ENCODE peak calls at places on chromosomes 16 and 17, in nine cellular contexts. One of them, this sample, is unnamed.

GRCh38 chr17:16286009-16286946 is 67.0 kb downstream of the CENPV start:
- DNase-seq in activated CD4-positive, alpha-beta T cell treated with anti-CD3 and anti-CD28 coated beads, Interleukin-2, amount 50 U/mL, for 1 hour: peak; percentile 68
- DNase-seq in left ventricle myocardium inferior: peak; percentile 72
- DNase-seq in NB4: peak; percentile 98
- DNase-seq in activated gamma-delta T cell treated with anti-CD3 and anti-CD28 coated beads, Interleukin-2, amount 50 U/mL, for 16 hours: peak; percentile 68
- DNase-seq in posterior cingulate gyrus: no peak
- DNase-seq in stimulated activated CD8-positive, alpha-beta memory T cell treated with anti-CD3 and anti-CD28 coated beads, Interleukin-4, amount 100 ng/mL, for 1 hour: peak; percentile 60
- DNase-seq in NCI-H187: no peak
- DNase-seq in NCI-H510A: peak; percentile 60
- DNase-seq in this sample: peak; percentile 93

GRCh38 chr16:15643453-15644305 is 725 bp upstream of the MARF1 start:
- DNase-seq in activated CD4-positive, alpha-beta T cell treated with anti-CD3 and anti-CD28 coated beads, Interleukin-2, amount 50 U/mL, for 1 hour: peak; percentile 22
- DNase-seq in NB4: peak; percentile 70
- DNase-seq in NCI-H510A: peak; percentile 44
- DNase-seq in posterior cingulate gyrus: no peak
- DNase-seq in activated gamma-delta T cell treated with anti-CD3 and anti-CD28 coated beads, Interleukin-2, amount 50 U/mL, for 16 hours: no peak
- DNase-seq in stimulated activated CD8-positive, alpha-beta memory T cell treated with anti-CD3 and anti-CD28 coated beads, Interleukin-4, amount 100 ng/mL, for 1 hour: no peak
- DNase-seq in NCI-H187: no peak
- DNase-seq in left ventricle myocardium inferior: no peak
- DNase-seq in this sample: no peak

GRCh38 chr17:1197781-1198490 is 18.2 kb upstream of the ABR start:
- DNase-seq in activated CD4-positive, alpha-beta T cell treated with anti-CD3 and anti-CD28 coated beads, Interleukin-2, amount 50 U/mL, for 1 hour: peak; percentile 44
- DNase-seq in NCI-H187: no peak
- DNase-seq in left ventricle myocardium inferior: peak; percentile 75
- DNase-seq in posterior cingulate gyrus: peak; percentile 54
- DNase-seq in NCI-H510A: no peak
- DNase-seq in activated gamma-delta T cell treated with anti-CD3 and anti-CD28 coated beads, Interleukin-2, amount 50 U/mL, for 16 hours: peak; percentile 59
- DNase-seq in NB4: peak; percentile 98
- DNase-seq in stimulated activated CD8-positive, alpha-beta memory T cell treated with anti-CD3 and anti-CD28 coated beads, Interleukin-4, amount 100 ng/mL, for 1 hour: peak; percentile 49
- DNase-seq in this sample: no peak

GRCh38 chr16:56945847-56946527 is 14.0 kb downstream of the HERPUD1 start:
- DNase-seq in NB4: no peak
- DNase-seq in stimulated activated CD8-positive, alpha-beta memory T cell treated with anti-CD3 and anti-CD28 coated beads, Interleukin-4, amount 100 ng/mL, for 1 hour: no peak
- DNase-seq in left ventricle myocardium inferior: no peak
- DNase-seq in activated gamma-delta T cell treated with anti-CD3 and anti-CD28 coated beads, Interleukin-2, amount 50 U/mL, for 16 hours: no peak
- DNase-seq in posterior cingulate gyrus: no peak
- DNase-seq in NCI-H187: no peak
- DNase-seq in NCI-H510A: no peak
- DNase-seq in activated CD4-positive, alpha-beta T cell treated with anti-CD3 and anti-CD28 coated beads, Interleukin-2, amount 50 U/mL, for 1 hour: no peak
- DNase-seq in this sample: no peak

GRCh38 chr16:4214215-4214621 is 27.7 kb downstream of the SRL start:
- DNase-seq in posterior cingulate gyrus: no peak
- DNase-seq in activated gamma-delta T cell treated with anti-CD3 and anti-CD28 coated beads, Interleukin-2, amount 50 U/mL, for 16 hours: no peak
- DNase-seq in NCI-H510A: no peak
- DNase-seq in left ventricle myocardium inferior: no peak
- DNase-seq in stimulated activated CD8-positive, alpha-beta memory T cell treated with anti-CD3 and anti-CD28 coated beads, Interleukin-4, amount 100 ng/mL, for 1 hour: no peak
- DNase-seq in NB4: no peak
- DNase-seq in activated CD4-positive, alpha-beta T cell treated with anti-CD3 and anti-CD28 coated beads, Interleukin-2, amount 50 U/mL, for 1 hour: no peak
- DNase-seq in NCI-H187: no peak
- DNase-seq in this sample: peak; percentile 62

GRCh38 chr16:31215287-31216115 is 1.4 kb downstream of the PYDC1 start:
- DNase-seq in NCI-H510A: peak; percentile 58
- DNase-seq in left ventricle myocardium inferior: peak; percentile 62
- DNase-seq in stimulated activated CD8-positive, alpha-beta memory T cell treated with anti-CD3 and anti-CD28 coated beads, Interleukin-4, amount 100 ng/mL, for 1 hour: no peak
- DNase-seq in activated CD4-positive, alpha-beta T cell treated with anti-CD3 and anti-CD28 coated beads, Interleukin-2, amount 50 U/mL, for 1 hour: no peak
- DNase-seq in posterior cingulate gyrus: no peak
- DNase-seq in NCI-H187: no peak
- DNase-seq in NB4: peak; percentile 76
- DNase-seq in activated gamma-delta T cell treated with anti-CD3 and anti-CD28 coated beads, Interleukin-2, amount 50 U/mL, for 16 hours: no peak
- DNase-seq in this sample: no peak

GRCh38 chr17:82302991-82303943 is 14.1 kb downstream of the CD7 start:
- DNase-seq in activated CD4-positive, alpha-beta T cell treated with anti-CD3 and anti-CD28 coated beads, Interleukin-2, amount 50 U/mL, for 1 hour: peak; percentile 51
- DNase-seq in NCI-H187: no peak
- DNase-seq in NCI-H510A: no peak
- DNase-seq in stimulated activated CD8-positive, alpha-beta memory T cell treated with anti-CD3 and anti-CD28 coated beads, Interleukin-4, amount 100 ng/mL, for 1 hour: no peak
- DNase-seq in activated gamma-delta T cell treated with anti-CD3 and anti-CD28 coated beads, Interleukin-2, amount 50 U/mL, for 16 hours: no peak
- DNase-seq in NB4: no peak
- DNase-seq in left ventricle myocardium inferior: no peak
- DNase-seq in posterior cingulate gyrus: no peak
- DNase-seq in this sample: no peak

GRCh38 chr17:2803971-2804370 is 7.7 kb downstream of the RAP1GAP2 start:
- DNase-seq in activated gamma-delta T cell treated with anti-CD3 and anti-CD28 coated beads, Interleukin-2, amount 50 U/mL, for 16 hours: no peak
- DNase-seq in NCI-H510A: no peak
- DNase-seq in left ventricle myocardium inferior: no peak
- DNase-seq in posterior cingulate gyrus: no peak
- DNase-seq in NCI-H187: no peak
- DNase-seq in stimulated activated CD8-positive, alpha-beta memory T cell treated with anti-CD3 and anti-CD28 coated beads, Interleukin-4, amount 100 ng/mL, for 1 hour: no peak
- DNase-seq in activated CD4-positive, alpha-beta T cell treated with anti-CD3 and anti-CD28 coated beads, Interleukin-2, amount 50 U/mL, for 1 hour: no peak
- DNase-seq in NB4: no peak
- DNase-seq in this sample: no peak

GRCh38 chr17:42311240-42312034 is 23.1 kb downstream of the STAT5A start:
- DNase-seq in activated CD4-positive, alpha-beta T cell treated with anti-CD3 and anti-CD28 coated beads, Interleukin-2, amount 50 U/mL, for 1 hour: no peak
- DNase-seq in left ventricle myocardium inferior: peak; percentile 88
- DNase-seq in posterior cingulate gyrus: peak; percentile 54
- DNase-seq in activated gamma-delta T cell treated with anti-CD3 and anti-CD28 coated beads, Interleukin-2, amount 50 U/mL, for 16 hours: no peak
- DNase-seq in NCI-H187: no peak
- DNase-seq in NB4: peak; percentile 96
- DNase-seq in stimulated activated CD8-positive, alpha-beta memory T cell treated with anti-CD3 and anti-CD28 coated beads, Interleukin-4, amount 100 ng/mL, for 1 hour: no peak
- DNase-seq in NCI-H510A: peak; percentile 89
- DNase-seq in this sample: no peak

GRCh38 chr17:78573955-78574354 is 3.2 kb downstream of the DNAH17 start:
- DNase-seq in left ventricle myocardium inferior: no peak
- DNase-seq in stimulated activated CD8-positive, alpha-beta memory T cell treated with anti-CD3 and anti-CD28 coated beads, Interleukin-4, amount 100 ng/mL, for 1 hour: no peak
- DNase-seq in posterior cingulate gyrus: no peak
- DNase-seq in NCI-H187: no peak
- DNase-seq in activated CD4-positive, alpha-beta T cell treated with anti-CD3 and anti-CD28 coated beads, Interleukin-2, amount 50 U/mL, for 1 hour: no peak
- DNase-seq in NCI-H510A: peak; percentile 47
- DNase-seq in NB4: no peak
- DNase-seq in activated gamma-delta T cell treated with anti-CD3 and anti-CD28 coated beads, Interleukin-2, amount 50 U/mL, for 16 hours: no peak
- DNase-seq in this sample: no peak

GRCh38 chr17:83171661-83172060 is 92.3 kb downstream of the METRNL start:
- DNase-seq in NCI-H187: no peak
- DNase-seq in posterior cingulate gyrus: no peak
- DNase-seq in left ventricle myocardium inferior: no peak
- DNase-seq in activated CD4-positive, alpha-beta T cell treated with anti-CD3 and anti-CD28 coated beads, Interleukin-2, amount 50 U/mL, for 1 hour: no peak
- DNase-seq in NCI-H510A: no peak
- DNase-seq in NB4: no peak
- DNase-seq in activated gamma-delta T cell treated with anti-CD3 and anti-CD28 coated beads, Interleukin-2, amount 50 U/mL, for 16 hours: no peak
- DNase-seq in stimulated activated CD8-positive, alpha-beta memory T cell treated with anti-CD3 and anti-CD28 coated beads, Interleukin-4, amount 100 ng/mL, for 1 hour: no peak
- DNase-seq in this sample: no peak

GRCh38 chr17:29546085-29546484 is 20.8 kb downstream of the ABHD15 start:
- DNase-seq in activated gamma-delta T cell treated with anti-CD3 and anti-CD28 coated beads, Interleukin-2, amount 50 U/mL, for 16 hours: no peak
- DNase-seq in NCI-H187: no peak
- DNase-seq in stimulated activated CD8-positive, alpha-beta memory T cell treated with anti-CD3 and anti-CD28 coated beads, Interleukin-4, amount 100 ng/mL, for 1 hour: no peak
- DNase-seq in NB4: no peak
- DNase-seq in left ventricle myocardium inferior: no peak
- DNase-seq in activated CD4-positive, alpha-beta T cell treated with anti-CD3 and anti-CD28 coated beads, Interleukin-2, amount 50 U/mL, for 1 hour: no peak
- DNase-seq in NCI-H510A: no peak
- DNase-seq in posterior cingulate gyrus: no peak
- DNase-seq in this sample: no peak

GRCh38 chr16:5770118-5770517 is 672.5 kb upstream of the EEF2KMT start:
- DNase-seq in activated gamma-delta T cell treated with anti-CD3 and anti-CD28 coated beads, Interleukin-2, amount 50 U/mL, for 16 hours: no peak
- DNase-seq in NB4: no peak
- DNase-seq in activated CD4-positive, alpha-beta T cell treated with anti-CD3 and anti-CD28 coated beads, Interleukin-2, amount 50 U/mL, for 1 hour: no peak
- DNase-seq in left ventricle myocardium inferior: no peak
- DNase-seq in stimulated activated CD8-positive, alpha-beta memory T cell treated with anti-CD3 and anti-CD28 coated beads, Interleukin-4, amount 100 ng/mL, for 1 hour: no peak
- DNase-seq in NCI-H187: no peak
- DNase-seq in NCI-H510A: no peak
- DNase-seq in posterior cingulate gyrus: no peak
- DNase-seq in this sample: no peak

GRCh38 chr17:40092581-40092980 is 7.8 kb downstream of the NR1D1 start:
- DNase-seq in stimulated activated CD8-positive, alpha-beta memory T cell treated with anti-CD3 and anti-CD28 coated beads, Interleukin-4, amount 100 ng/mL, for 1 hour: no peak
- DNase-seq in NCI-H510A: no peak
- DNase-seq in activated gamma-delta T cell treated with anti-CD3 and anti-CD28 coated beads, Interleukin-2, amount 50 U/mL, for 16 hours: no peak
- DNase-seq in NCI-H187: no peak
- DNase-seq in activated CD4-positive, alpha-beta T cell treated with anti-CD3 and anti-CD28 coated beads, Interleukin-2, amount 50 U/mL, for 1 hour: no peak
- DNase-seq in left ventricle myocardium inferior: no peak
- DNase-seq in NB4: no peak
- DNase-seq in posterior cingulate gyrus: no peak
- DNase-seq in this sample: no peak

GRCh38 chr16:50680907-50681885 is at the start of gene SNX20:
- DNase-seq in NCI-H187: no peak
- DNase-seq in activated gamma-delta T cell treated with anti-CD3 and anti-CD28 coated beads, Interleukin-2, amount 50 U/mL, for 16 hours: peak; percentile 43
- DNase-seq in left ventricle myocardium inferior: peak; percentile 33
- DNase-seq in NCI-H510A: no peak
- DNase-seq in activated CD4-positive, alpha-beta T cell treated with anti-CD3 and anti-CD28 coated beads, Interleukin-2, amount 50 U/mL, for 1 hour: peak; percentile 59
- DNase-seq in stimulated activated CD8-positive, alpha-beta memory T cell treated with anti-CD3 and anti-CD28 coated beads, Interleukin-4, amount 100 ng/mL, for 1 hour: peak; percentile 47
- DNase-seq in posterior cingulate gyrus: no peak
- DNase-seq in NB4: peak; percentile 90
- DNase-seq in this sample: no peak

GRCh38 chr17:62075308-62075815 is 10.3 kb upstream of the MED13 start:
- DNase-seq in left ventricle myocardium inferior: no peak
- DNase-seq in stimulated activated CD8-positive, alpha-beta memory T cell treated with anti-CD3 and anti-CD28 coated beads, Interleukin-4, amount 100 ng/mL, for 1 hour: no peak
- DNase-seq in posterior cingulate gyrus: no peak
- DNase-seq in NB4: no peak
- DNase-seq in NCI-H510A: no peak
- DNase-seq in activated gamma-delta T cell treated with anti-CD3 and anti-CD28 coated beads, Interleukin-2, amount 50 U/mL, for 16 hours: no peak
- DNase-seq in activated CD4-positive, alpha-beta T cell treated with anti-CD3 and anti-CD28 coated beads, Interleukin-2, amount 50 U/mL, for 1 hour: no peak
- DNase-seq in NCI-H187: no peak
- DNase-seq in this sample: no peak

GRCh38 chr17:3995067-3995466 is 30.8 kb upstream of the ATP2A3 start:
- DNase-seq in left ventricle myocardium inferior: no peak
- DNase-seq in NB4: no peak
- DNase-seq in posterior cingulate gyrus: no peak
- DNase-seq in activated CD4-positive, alpha-beta T cell treated with anti-CD3 and anti-CD28 coated beads, Interleukin-2, amount 50 U/mL, for 1 hour: no peak
- DNase-seq in stimulated activated CD8-positive, alpha-beta memory T cell treated with anti-CD3 and anti-CD28 coated beads, Interleukin-4, amount 100 ng/mL, for 1 hour: no peak
- DNase-seq in NCI-H187: no peak
- DNase-seq in activated gamma-delta T cell treated with anti-CD3 and anti-CD28 coated beads, Interleukin-2, amount 50 U/mL, for 16 hours: no peak
- DNase-seq in NCI-H510A: no peak
- DNase-seq in this sample: no peak

GRCh38 chr16:57113042-57113453 is 20.7 kb downstream of the CPNE2 start:
- DNase-seq in stimulated activated CD8-positive, alpha-beta memory T cell treated with anti-CD3 and anti-CD28 coated beads, Interleukin-4, amount 100 ng/mL, for 1 hour: no peak
- DNase-seq in activated gamma-delta T cell treated with anti-CD3 and anti-CD28 coated beads, Interleukin-2, amount 50 U/mL, for 16 hours: no peak
- DNase-seq in posterior cingulate gyrus: no peak
- DNase-seq in NB4: no peak
- DNase-seq in left ventricle myocardium inferior: no peak
- DNase-seq in NCI-H510A: no peak
- DNase-seq in NCI-H187: no peak
- DNase-seq in activated CD4-positive, alpha-beta T cell treated with anti-CD3 and anti-CD28 coated beads, Interleukin-2, amount 50 U/mL, for 1 hour: no peak
- DNase-seq in this sample: no peak

GRCh38 chr17:80601146-80601545 is 56.5 kb downstream of the RPTOR start:
- DNase-seq in posterior cingulate gyrus: peak; percentile 7
- DNase-seq in left ventricle myocardium inferior: no peak
- DNase-seq in NB4: no peak
- DNase-seq in NCI-H187: no peak
- DNase-seq in stimulated activated CD8-positive, alpha-beta memory T cell treated with anti-CD3 and anti-CD28 coated beads, Interleukin-4, amount 100 ng/mL, for 1 hour: no peak
- DNase-seq in activated CD4-positive, alpha-beta T cell treated with anti-CD3 and anti-CD28 coated beads, Interleukin-2, amount 50 U/mL, for 1 hour: no peak
- DNase-seq in activated gamma-delta T cell treated with anti-CD3 and anti-CD28 coated beads, Interleukin-2, amount 50 U/mL, for 16 hours: no peak
- DNase-seq in NCI-H510A: no peak
- DNase-seq in this sample: no peak

GRCh38 chr16:85173077-85173980 is 61.1 kb upstream of the CIBAR2 start:
- DNase-seq in posterior cingulate gyrus: no peak
- DNase-seq in NCI-H510A: no peak
- DNase-seq in activated gamma-delta T cell treated with anti-CD3 and anti-CD28 coated beads, Interleukin-2, amount 50 U/mL, for 16 hours: no peak
- DNase-seq in NCI-H187: no peak
- DNase-seq in left ventricle myocardium inferior: no peak
- DNase-seq in activated CD4-positive, alpha-beta T cell treated with anti-CD3 and anti-CD28 coated beads, Interleukin-2, amount 50 U/mL, for 1 hour: no peak
- DNase-seq in NB4: no peak
- DNase-seq in stimulated activated CD8-positive, alpha-beta memory T cell treated with anti-CD3 and anti-CD28 coated beads, Interleukin-4, amount 100 ng/mL, for 1 hour: no peak
- DNase-seq in this sample: no peak

GRCh38 chr16:56370836-56371235 is 54.5 kb downstream of the AMFR start:
- DNase-seq in NCI-H510A: no peak
- DNase-seq in NB4: no peak
- DNase-seq in NCI-H187: no peak
- DNase-seq in left ventricle myocardium inferior: no peak
- DNase-seq in stimulated activated CD8-positive, alpha-beta memory T cell treated with anti-CD3 and anti-CD28 coated beads, Interleukin-4, amount 100 ng/mL, for 1 hour: no peak
- DNase-seq in activated gamma-delta T cell treated with anti-CD3 and anti-CD28 coated beads, Interleukin-2, amount 50 U/mL, for 16 hours: no peak
- DNase-seq in activated CD4-positive, alpha-beta T cell treated with anti-CD3 and anti-CD28 coated beads, Interleukin-2, amount 50 U/mL, for 1 hour: no peak
- DNase-seq in posterior cingulate gyrus: no peak
- DNase-seq in this sample: peak; percentile 23

GRCh38 chr16:57475711-57476339 is 10.5 kb downstream of the DOK4 start:
- DNase-seq in stimulated activated CD8-positive, alpha-beta memory T cell treated with anti-CD3 and anti-CD28 coated beads, Interleukin-4, amount 100 ng/mL, for 1 hour: peak; percentile 44
- DNase-seq in activated CD4-positive, alpha-beta T cell treated with anti-CD3 and anti-CD28 coated beads, Interleukin-2, amount 50 U/mL, for 1 hour: peak; percentile 52
- DNase-seq in left ventricle myocardium inferior: no peak
- DNase-seq in activated gamma-delta T cell treated with anti-CD3 and anti-CD28 coated beads, Interleukin-2, amount 50 U/mL, for 16 hours: peak; percentile 65
- DNase-seq in NB4: peak; percentile 90
- DNase-seq in NCI-H510A: peak; percentile 81
- DNase-seq in NCI-H187: no peak
- DNase-seq in posterior cingulate gyrus: no peak
- DNase-seq in this sample: no peak